ENCODE peak calls at places on chromosome 6, in four cellular contexts. U is kidney, E is testis, A is NB4. F is an unnamed sample.

GRCh38 chr6:107196143-107196542 is 80.8 kb upstream of the BEND3 start:
- DNase-seq in A (peak; percentile 2), E (no peak), U (no peak), F (no peak)

GRCh38 chr6:167663784-167664432 is 162.8 kb upstream of the AFDN start:
- DNase-seq in U (no peak), E (no peak), A (no peak), F (no peak)

GRCh38 chr6:156396791-156397418 is 380.3 kb upstream of the ARID1B start:
- DNase-seq in U (peak; percentile 70), A (no peak), E (peak; percentile 15), F (no peak)

GRCh38 chr6:168583126-168583525 is 142.1 kb downstream of the SMOC2 start:
- DNase-seq in E (no peak), U (no peak), A (no peak), F (no peak)

GRCh38 chr6:15451738-15452137 is 205.9 kb downstream of the JARID2 start:
- DNase-seq in A (no peak), E (no peak), U (no peak), F (no peak)

GRCh38 chr6:53250761-53251672 is 97.7 kb downstream of the ELOVL5 start:
- DNase-seq in U (no peak), E (no peak), A (no peak), F (no peak)

GRCh38 chr6:111263837-111264236 is 176.5 kb downstream of the SLC16A10 start:
- DNase-seq in E (no peak), U (no peak), A (peak; percentile 75), F (no peak)

GRCh38 chr6:19024737-19025136 is 637.6 kb downstream of the RNF144B start:
- DNase-seq in E (peak; percentile 63), U (no peak), A (peak; percentile 45), F (peak; percentile 23)

GRCh38 chr6:122747573-122747972 is 31.9 kb upstream of the FABP7 start:
- DNase-seq in A (peak; percentile 44), E (no peak), U (no peak), F (no peak)

GRCh38 chr6:6105472-6106036 is 98.8 kb upstream of the NRN1 start:
- DNase-seq in U (no peak), A (peak; percentile 51), E (no peak), F (no peak)

GRCh38 chr6:33144373-33144772 is 47.9 kb downstream of the COL11A2 start:
- DNase-seq in U (no peak), E (no peak), A (peak; percentile 59), F (no peak)

GRCh38 chr6:122653094-122653493 is 42.9 kb downstream of the PKIB start:
- DNase-seq in A (no peak), U (no peak), E (no peak), F (no peak)

GRCh38 chr6:168684906-168685305 is 243.9 kb downstream of the SMOC2 start:
- DNase-seq in E (no peak), U (peak; percentile 52), A (no peak), F (no peak)

GRCh38 chr6:94127716-94128115 is 708.4 kb upstream of the EPHA7 start:
- DNase-seq in A (no peak), E (no peak), U (no peak), F (no peak)

GRCh38 chr6:157669747-157670216 is 153.3 kb upstream of the SNX9 start:
- DNase-seq in U (peak; percentile 93), A (peak; percentile 86), E (peak; percentile 86), F (no peak)
- TF ChIP-seq CTCF in U (no peak), A (no peak), E (no peak), F (no peak)

GRCh38 chr6:30913721-30914075 is 340 bp upstream of the VARS2 start:
- DNase-seq in A (no peak), E (no peak), U (no peak), F (no peak)

GRCh38 chr6:30914854-30915590 is 984 bp downstream of the VARS2 start:
- DNase-seq in A (peak; percentile 21), E (no peak), U (no peak), F (no peak)

GRCh38 chr6:30914076-30914853 is at the start of gene VARS2:
- DNase-seq in A (peak; percentile 93), E (peak; percentile 93), U (peak; percentile 97), F (peak; percentile 89)

GRCh38 chr6:30917487-30917886 is 3.4 kb downstream of the VARS2 start:
- DNase-seq in U (no peak), A (no peak), E (no peak), F (no peak)

DNA sequence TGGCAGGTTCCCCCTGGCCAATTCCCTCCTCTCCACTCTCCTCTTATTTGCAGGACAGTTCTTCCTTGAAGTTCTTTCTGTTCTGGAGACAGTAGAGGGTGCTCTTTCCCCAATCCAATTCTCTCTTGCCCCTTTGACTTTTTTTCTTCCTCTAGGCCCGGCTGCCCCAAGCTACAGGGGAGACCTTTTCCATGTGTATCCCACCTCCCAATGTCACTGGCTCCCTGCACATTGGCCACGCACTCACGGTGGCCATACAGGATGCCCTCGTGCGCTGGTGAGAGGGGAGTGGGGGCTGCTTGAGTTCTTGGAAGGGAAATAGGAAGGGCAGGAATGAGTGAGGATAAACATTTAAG is 1.5 kb downstream of the VARS2 start:
- DNase-seq in U (no peak), E (peak; percentile 31), A (peak; percentile 74), F (peak; percentile 47)
- H3K4me3 ChIP-seq in U (no peak overlapping the region), E (no peak overlapping the region), A (no peak overlapping the region), F (peak overlapping the region; percentile 58)

DNA sequence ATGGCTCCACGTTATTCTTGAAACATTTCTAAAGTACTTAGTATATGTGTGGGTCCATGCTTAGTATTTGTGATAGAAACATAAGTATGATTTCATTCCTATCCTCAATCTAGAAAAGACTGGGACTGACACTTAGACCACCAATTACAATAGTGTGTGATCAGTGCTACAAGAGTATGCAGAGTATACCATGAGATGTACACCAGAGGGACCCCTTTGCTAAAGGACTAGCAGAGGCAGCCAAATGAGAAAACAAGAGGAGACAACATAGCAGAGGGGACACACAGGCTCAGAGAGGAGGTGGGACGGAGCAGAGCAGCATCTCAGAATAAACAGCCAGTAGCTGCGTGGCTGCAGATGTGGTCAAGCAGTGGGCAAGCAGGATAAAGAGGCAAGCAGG is 21.0 kb downstream of the RMND1 start:
- DNase-seq in E (no peak), A (peak; percentile 25), U (no peak), F (no peak)
- TF ChIP-seq CTCF in E (no peak), A (peak; percentile 11), U (no peak), F (peak; percentile 2)

GRCh38 chr6:159760602-159761057 is 1.2 kb upstream of the ACAT2 start:
- DNase-seq in E (no peak), U (no peak), A (no peak), F (no peak)

GRCh38 chr6:159762681-159763293 is 942 bp downstream of the ACAT2 start:
- DNase-seq in U (no peak), A (peak; percentile 48), E (peak; percentile 62), F (no peak)

GRCh38 chr6:159761873-159762680 is at the start of gene ACAT2:
- DNase-seq in E (peak; percentile 98), U (peak; percentile 98), A (peak; percentile 98), F (peak; percentile 86)

GRCh38 chr6:159759645-159760044 is 2.2 kb upstream of the ACAT2 start:
- DNase-seq in E (no peak), U (no peak), A (no peak), F (no peak)

GRCh38 chr6:159761135-159761872 is 541 bp upstream of the ACAT2 start:
- DNase-seq in E (peak; percentile 49), U (peak; percentile 78), A (peak; percentile 68), F (no peak)
- H3K4me3 ChIP-seq in E (peak overlapping the region; percentile 68), U (peak overlapping the region; percentile 83), A (peak overlapping the region; percentile 81), F (peak overlapping the region; percentile 73)

DNA sequence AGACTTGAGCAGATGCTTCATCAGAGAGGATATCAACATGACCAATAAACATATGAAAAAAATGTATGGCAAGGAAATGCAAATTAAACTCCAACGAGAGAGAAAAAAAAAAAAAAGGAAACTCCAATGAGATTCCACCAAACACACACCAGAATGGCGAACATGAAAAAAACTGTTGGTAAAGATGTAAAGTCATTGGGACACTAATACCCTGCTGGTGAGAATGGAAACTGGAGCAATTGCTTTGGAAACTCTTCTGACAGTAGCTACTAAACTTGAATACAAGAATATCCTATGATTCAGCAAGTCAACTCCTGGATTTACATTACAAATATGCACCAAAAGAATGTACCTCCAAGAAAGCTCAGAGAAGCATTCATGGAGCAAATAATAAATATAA is 260.7 kb upstream of the ECI2 start:
- DNase-seq in E (no peak), U (no peak), A (no peak), F (no peak)
- TF ChIP-seq CTCF in E (no peak), U (no peak), A (no peak), F (no peak)

DNA sequence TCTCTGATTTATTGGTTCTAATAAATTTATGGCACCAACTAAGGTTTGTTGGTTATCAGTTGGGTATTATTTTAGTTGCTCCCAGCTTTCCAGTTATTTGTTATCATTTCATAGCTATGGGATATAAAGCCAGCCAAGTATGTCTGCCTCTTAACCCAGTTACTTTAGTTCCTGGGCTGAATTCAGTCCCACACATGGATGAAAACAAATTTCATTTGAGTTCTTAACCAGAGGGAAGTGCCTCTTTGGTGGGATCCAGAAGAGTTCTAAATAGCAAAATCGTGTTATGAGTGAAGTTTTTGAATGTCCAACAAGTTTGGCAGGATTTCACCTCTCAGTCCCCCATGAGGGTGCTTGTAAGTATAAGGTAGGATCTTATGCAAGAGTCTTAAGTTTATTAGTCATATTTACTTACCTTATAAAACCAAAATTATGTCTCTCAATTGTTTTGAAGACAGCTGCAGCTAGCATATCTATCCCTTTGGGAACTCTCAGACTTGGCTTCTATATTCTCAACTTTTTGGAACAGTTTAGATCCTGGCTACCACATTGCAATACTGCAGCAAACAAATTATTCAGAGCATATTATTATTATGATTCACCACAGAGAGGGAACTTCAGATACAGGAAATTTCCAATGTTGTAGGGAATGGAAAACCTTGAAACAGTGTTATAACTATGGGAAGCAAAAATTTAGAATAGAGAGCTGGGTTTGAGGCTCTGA is 683.6 kb downstream of the BCKDHB start:
- DNase-seq in U (no peak), A (no peak), E (no peak), F (no peak)
- H3K4me3 ChIP-seq in U (no peak overlapping the region), A (no peak overlapping the region), E (no peak overlapping the region), F (no peak overlapping the region)

GRCh38 chr6:138371720-138372119 is 6.0 kb upstream of the SMIM28 start:
- DNase-seq in A (no peak), U (no peak), E (no peak), F (no peak)

GRCh38 chr6:138374815-138375214 is 2.9 kb upstream of the SMIM28 start:
- DNase-seq in A (no peak), E (no peak), U (no peak), F (no peak)

GRCh38 chr6:138371452-138371711 is 6.3 kb upstream of the SMIM28 start:
- DNase-seq in A (no peak), E (no peak), U (no peak), F (no peak)

GRCh38 chr6:138374230-138374629 is 3.5 kb upstream of the SMIM28 start:
- DNase-seq in E (no peak), A (no peak), U (no peak), F (no peak)

GRCh38 chr6:138372711-138373463 is 4.8 kb upstream of the SMIM28 start:
- DNase-seq in U (no peak), A (peak; percentile 39), E (no peak), F (no peak)
- TF ChIP-seq CTCF in U (no peak), A (no peak), E (no peak), F (no peak)

GRCh38 chr6:26739811-26740210 is 80.3 kb upstream of the ZNF322 start:
- DNase-seq in E (no peak), A (peak; percentile 0), U (no peak), F (no peak)

GRCh38 chr6:26743157-26743821 is 83.7 kb upstream of the ZNF322 start:
- DNase-seq in U (peak; percentile 16), A (peak; percentile 0), E (no peak), F (no peak)

GRCh38 chr6:26743941-26744699 is 84.6 kb upstream of the ZNF322 start:
- DNase-seq in U (peak; percentile 29), A (peak; percentile 0), E (no peak), F (no peak)
- H3K4me3 ChIP-seq in U (no peak overlapping the region), A (no peak overlapping the region), E (peak overlapping the region; percentile 10), F (no peak overlapping the region)